ENCODE peak calls at places on chromosomes 5 and 9, in five cellular contexts. B is hepatocyte, N is PC-3, C is MM.1S, W is GM23248. Q is an unnamed sample.

GRCh38 chr5:76415855-76416254 is 12.8 kb downstream of the IQGAP2 start:
- DNase-seq in B (no peak), N (no peak), C (no peak), W (no peak), Q (no peak)

GRCh38 chr9:134181648-134182034 is 17.3 kb upstream of the RNU6ATAC start:
- DNase-seq in C (peak), B (no peak), N (no peak), W (no peak), Q (no peak)

GRCh38 chr5:27026791-27027190 is 11.6 kb downstream of the CDH9 start:
- DNase-seq in C (no peak), B (no peak), N (peak), W (no peak), Q (no peak)

GRCh38 chr5:64292611-64293215 is 127.1 kb downstream of the RNF180 start:
- DNase-seq in N (no peak), W (no peak), B (peak), C (no peak), Q (peak)

GRCh38 chr9:130626249-130626982 is 38.0 kb upstream of the PRDM12 start:
- DNase-seq in N (no peak), C (no peak), B (no peak), W (no peak), Q (peak)

GRCh38 chr9:77882294-77882693 is 149.3 kb downstream of the GNAQ start:
- DNase-seq in N (no peak), W (no peak), B (no peak), C (no peak), Q (no peak)

GRCh38 chr5:179267671-179268071 is 77.6 kb downstream of the ADAMTS2 start:
- DNase-seq in N (no peak), B (no peak), W (peak), C (no peak), Q (no peak)

GRCh38 chr5:35922468-35922867 is 16.0 kb downstream of the CAPSL start:
- DNase-seq in B (no peak), W (no peak), N (no peak), C (no peak), Q (no peak)

GRCh38 chr5:76579166-76579765 is 43.9 kb downstream of the F2RL2 start:
- DNase-seq in C (no peak), W (peak), N (peak), B (no peak), Q (no peak)

GRCh38 chr9:90925581-90926257 is 124.1 kb downstream of the SYK start:
- DNase-seq in C (no peak), N (no peak), W (peak), B (peak), Q (no peak)

GRCh38 chr5:142630927-142631539 is 54.9 kb downstream of the FGF1 start:
- DNase-seq in B (no peak), C (no peak), N (no peak), W (no peak), Q (no peak)

GRCh38 chr5:75523275-75523674 is 11.6 kb downstream of the POLK start:
- DNase-seq in B (no peak), C (no peak), N (peak), W (no peak), Q (no peak)

GRCh38 chr5:84411832-84412605 is 27.3 kb upstream of the EDIL3 start:
- DNase-seq in B (no peak), N (no peak), C (no peak), W (peak), Q (no peak)

GRCh38 chr5:1749346-1750124 is 50.1 kb downstream of the MRPL36 start:
- DNase-seq in W (no peak), B (no peak), C (no peak), N (no peak), Q (no peak)

GRCh38 chr9:68842568-68842967 is 137.5 kb downstream of the PIP5K1B start:
- DNase-seq in W (no peak), C (no peak), B (no peak), N (no peak), Q (no peak)

GRCh38 chr9:35813434-35814105 is 1.3 kb downstream of the HINT2 start:
- DNase-seq in W (peak), C (no peak), B (peak), N (peak), Q (peak)

GRCh38 chr5:82234880-82235279 is 43.3 kb downstream of the RPS23 start:
- DNase-seq in N (no peak), W (no peak), B (no peak), C (no peak), Q (no peak)

GRCh38 chr5:172052454-172053236 is 46.2 kb upstream of the FBXW11 start:
- DNase-seq in C (no peak), W (peak), N (no peak), B (no peak), Q (peak)

GRCh38 chr5:23506329-23507236 is 826 bp upstream of the PRDM9 start:
- DNase-seq in N (peak), C (no peak), W (peak), B (peak), Q (peak)

GRCh38 chr5:128965011-128965637 is at the start of gene SLC27A6:
- DNase-seq in B (peak), C (no peak), W (no peak), N (no peak), Q (peak)

GRCh38 chr9:82975176-82975575 is 87.8 kb downstream of the RASEF start:
- DNase-seq in B (no peak), C (no peak), N (no peak), W (no peak), Q (no peak)

GRCh38 chr5:14983666-14984441 is 112.3 kb upstream of the ANKH start:
- DNase-seq in N (no peak), W (no peak), B (no peak), C (peak), Q (no peak)

GRCh38 chr5:118832974-118833373 is 155.4 kb downstream of the DTWD2 start:
- DNase-seq in B (no peak), W (no peak), C (no peak), N (no peak), Q (no peak)

GRCh38 chr9:128469070-128469469 is 13.3 kb downstream of the ODF2 start:
- DNase-seq in W (no peak), B (no peak), C (no peak), N (no peak), Q (no peak)

GRCh38 chr5:156543348-156543747 is 216.4 kb downstream of the SGCD start:
- DNase-seq in C (no peak), B (no peak), W (no peak), N (no peak), Q (no peak)

GRCh38 chr5:56561-57290 is 35.2 kb upstream of the PLEKHG4B start:
- DNase-seq in W (peak), N (peak), C (peak), B (peak), Q (peak)

GRCh38 chr9:14251146-14252071 is 62.5 kb downstream of the NFIB start:
- DNase-seq in W (peak), C (no peak), N (peak), B (peak), Q (peak)

GRCh38 chr9:116422119-116422979 is 264.8 kb upstream of the TRIM32 start:
- DNase-seq in C (no peak), B (no peak), W (no peak), N (no peak), Q (no peak)

GRCh38 chr5:52837068-52837467 is 49.4 kb downstream of the ITGA1 start:
- DNase-seq in C (no peak), N (no peak), W (peak), B (no peak), Q (peak)

GRCh38 chr9:108835831-108836230 is 20.0 kb downstream of the ACTL7B start:
- DNase-seq in B (no peak), W (no peak), C (no peak), N (peak), Q (no peak)

GRCh38 chr5:39264528-39264927 is 45.2 kb upstream of the FYB1 start:
- DNase-seq in C (peak), W (no peak), N (no peak), B (no peak), Q (no peak)

GRCh38 chr5:113089653-113090335 is 113.2 kb downstream of the DCP2 start:
- DNase-seq in N (no peak), B (no peak), W (peak), C (no peak), Q (no peak)

GRCh38 chr9:6910032-6910431 is 152.3 kb downstream of the KDM4C start:
- DNase-seq in W (peak), B (no peak), C (no peak), N (peak), Q (no peak)

GRCh38 chr9:111197251-111197650 is 132.8 kb downstream of the OR2K2 start:
- DNase-seq in W (no peak), N (no peak), B (no peak), C (no peak), Q (no peak)

GRCh38 chr5:36870399-36871040 is 6.0 kb upstream of the NIPBL start:
- DNase-seq in N (peak), W (peak), C (peak), B (peak), Q (peak)

GRCh38 chr9:88736136-88736637 is 201.2 kb downstream of the NXNL2 start:
- DNase-seq in W (no peak), B (no peak), N (no peak), C (no peak), Q (no peak)

GRCh38 chr9:114304416-114305188 is 18.3 kb upstream of the ORM1 start:
- DNase-seq in C (no peak), B (peak), N (no peak), W (no peak), Q (no peak)

GRCh38 chr9:121201045-121201737 is 478 bp downstream of the RAB14 start:
- DNase-seq in B (peak), N (no peak), W (peak), C (peak), Q (peak)
- TF ChIP-seq EZH2phosphoT487 in B (no peak), N (no peak), W (no peak), C (no peak), Q (no peak)

GRCh38 chr9:98634680-98635079 is 74.1 kb downstream of the GABBR2 start:
- DNase-seq in C (no peak), W (no peak), B (no peak), N (no peak), Q (no peak)

GRCh38 chr9:98637381-98637780 is 71.4 kb downstream of the GABBR2 start:
- DNase-seq in B (no peak), W (peak), C (no peak), N (no peak), Q (no peak)

GRCh38 chr9:98627291-98627690 is 81.4 kb downstream of the GABBR2 start:
- DNase-seq in B (no peak), N (no peak), C (no peak), W (peak), Q (no peak)

GRCh38 chr9:98635374-98635773 is 73.4 kb downstream of the GABBR2 start:
- DNase-seq in N (peak), C (no peak), B (no peak), W (peak), Q (no peak)

DNA sequence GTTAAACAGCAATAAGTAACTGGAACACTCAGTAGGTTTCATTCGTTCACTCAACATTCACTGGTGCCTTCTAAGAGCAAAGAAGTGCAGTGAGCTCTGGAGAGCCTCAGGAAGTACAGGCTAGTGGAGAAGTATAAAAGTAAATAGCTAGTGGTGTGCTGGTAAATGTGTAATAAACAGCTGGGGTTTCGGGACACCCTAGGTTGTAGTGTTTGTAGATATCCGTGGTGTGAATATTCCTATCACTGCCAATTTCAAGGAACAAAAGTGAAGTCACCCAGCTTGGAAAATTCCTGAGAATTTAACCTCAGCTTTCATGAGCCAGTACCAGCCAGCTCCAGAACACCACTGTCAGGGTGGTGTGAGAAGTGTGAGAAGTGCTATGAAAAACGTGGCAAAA is 75.9 kb downstream of the GABBR2 start:
- DNase-seq in C (no peak), N (no peak), W (no peak), B (no peak), Q (no peak)
- TF ChIP-seq EZH2 in C (no peak), N (no peak), W (no peak), B (no peak), Q (no peak)

DNA sequence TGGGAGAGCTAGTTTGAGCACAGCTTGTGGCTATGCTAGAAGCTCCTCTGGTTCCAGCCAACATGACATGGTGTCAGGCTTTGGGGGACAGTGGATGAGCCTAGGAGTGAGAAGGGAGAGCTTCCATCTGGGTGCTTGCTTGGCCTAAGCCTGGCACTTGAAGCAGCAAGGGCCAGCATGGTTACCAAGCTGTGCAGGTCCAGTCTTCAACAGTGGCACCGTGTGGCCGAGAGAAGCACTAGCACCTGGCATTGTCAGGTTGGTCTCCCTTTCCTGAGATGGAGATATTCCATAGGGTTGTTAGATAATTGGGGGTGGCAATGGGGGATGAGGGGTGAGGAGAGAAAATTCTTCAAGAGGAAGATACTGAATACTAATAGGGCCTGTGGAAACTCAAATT is 261.9 kb downstream of the PBX3 start:
- DNase-seq in B (no peak), W (no peak), N (no peak), C (no peak), Q (no peak)
- TF ChIP-seq EZH2phosphoT487 in B (no peak), W (no peak), N (no peak), C (no peak), Q (no peak)

DNA sequence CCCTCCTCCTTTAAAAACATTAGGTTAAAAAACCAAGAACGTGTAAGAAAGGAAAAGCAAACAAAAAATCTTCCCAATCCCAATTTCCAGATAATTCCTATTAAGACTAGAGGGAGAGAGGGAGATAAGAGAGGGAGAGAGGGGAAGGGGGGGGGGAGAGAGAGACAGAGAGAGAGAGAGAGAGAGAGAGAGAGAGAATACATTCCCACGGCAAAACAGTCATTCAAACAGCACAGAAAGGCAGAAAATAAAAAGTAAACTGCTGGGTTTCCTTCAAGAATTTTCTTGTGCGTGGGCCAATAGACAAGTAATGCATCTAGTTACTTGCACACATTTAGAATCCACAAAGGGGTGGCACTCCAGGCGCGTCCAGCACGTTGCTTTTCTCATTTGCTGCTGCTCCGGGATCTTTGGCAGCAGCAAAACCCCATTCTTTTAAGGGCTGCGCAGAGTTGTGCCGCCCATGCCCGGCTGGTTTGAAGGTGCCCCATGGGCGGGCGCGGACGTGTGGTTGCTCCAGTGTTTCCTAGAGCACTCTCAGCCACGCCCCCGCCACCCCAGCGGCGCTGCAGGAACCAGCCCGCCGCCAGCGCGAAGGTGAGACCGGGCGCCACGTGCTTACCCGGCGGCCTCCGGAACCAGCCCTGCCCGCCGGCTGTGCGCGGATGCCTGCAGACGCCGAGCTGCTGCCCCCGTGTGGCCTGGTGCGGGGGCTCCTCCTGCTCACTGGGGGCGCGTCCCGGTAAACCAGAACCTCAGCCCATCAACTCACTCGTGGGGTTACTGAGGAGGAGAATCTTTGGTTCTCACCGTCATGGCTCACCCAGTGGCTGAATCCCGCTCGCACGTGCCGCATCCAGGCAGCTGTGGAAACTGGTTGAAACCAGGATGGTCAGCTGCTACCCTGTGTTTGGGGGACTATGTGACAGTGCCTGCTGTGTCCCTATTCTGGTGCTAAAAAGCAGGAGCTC is 44.6 kb downstream of the STC2 start:
- DNase-seq in N (peak), B (peak), C (peak), W (peak), Q (peak)
- TF ChIP-seq EZH2 in N (no peak), B (no peak), C (no peak), W (no peak), Q (peak)

GRCh38 chr9:124242331-124243194 is 15.2 kb upstream of the NEK6 start:
- DNase-seq in B (peak), W (peak), N (no peak), C (no peak), Q (peak)
- TF ChIP-seq EZH2phosphoT487 in B (no peak), W (no peak), N (no peak), C (no peak), Q (no peak)

GRCh38 chr5:138948391-138949222 is 73.5 kb upstream of the LRRTM2 start:
- DNase-seq in N (no peak), C (no peak), W (no peak), B (no peak), Q (peak)

GRCh38 chr5:138950411-138951011 is 75.4 kb upstream of the LRRTM2 start:
- DNase-seq in B (no peak), C (no peak), N (no peak), W (no peak), Q (no peak)

GRCh38 chr5:138947780-138948179 is 72.6 kb upstream of the LRRTM2 start:
- DNase-seq in W (no peak), N (no peak), C (no peak), B (no peak), Q (no peak)

GRCh38 chr5:138949988-138950387 is 74.9 kb upstream of the LRRTM2 start:
- DNase-seq in C (no peak), W (no peak), N (no peak), B (no peak), Q (no peak)

GRCh38 chr5:138949223-138949574 is 74.1 kb upstream of the LRRTM2 start:
- DNase-seq in B (no peak), W (no peak), C (no peak), N (no peak), Q (no peak)
- TF ChIP-seq EZH2 in B (no peak), W (no peak), C (no peak), N (no peak), Q (no peak)

Q was measured in neural progenitor cell.